ENCODE peak calls at places on chromosomes 1 and 21, in five cellular contexts. W, S, U, H and F are unnamed samples.

GRCh38 chr1:77744576-77744975 is 15.1 kb downstream of the USP33 start:
- DNase-seq in U (no peak), W (no peak), H (no peak), S (no peak), F (no peak)

GRCh38 chr1:31666290-31666963 is 21.8 kb upstream of the PEF1 start:
- DNase-seq in H (no peak), W (peak), S (no peak), U (peak), F (no peak)

GRCh38 chr1:52678961-52679897 is 18.9 kb downstream of the COA7 start:
- DNase-seq in W (no peak), S (no peak), H (no peak), U (no peak), F (no peak)

GRCh38 chr1:204171751-204172178 is 5.6 kb upstream of the REN start:
- DNase-seq in W (peak), H (no peak), U (peak), S (no peak), F (no peak)

GRCh38 chr1:112317140-112317539 is 78.9 kb upstream of the CTTNBP2NL start:
- DNase-seq in H (no peak), S (no peak), W (no peak), U (peak), F (no peak)

GRCh38 chr1:198597690-198598430 is 41.0 kb upstream of the PTPRC start:
- DNase-seq in H (no peak), U (no peak), W (no peak), S (no peak), F (no peak)

GRCh38 chr1:165842363-165843129 is 15.1 kb downstream of the UCK2 start:
- DNase-seq in W (peak), H (no peak), S (no peak), U (peak), F (no peak)

GRCh38 chr1:201530741-201531521 is 8.0 kb upstream of the NAV1 start:
- DNase-seq in U (peak), H (no peak), S (peak), W (peak), F (peak)

GRCh38 chr1:64423526-64423925 is 46.4 kb upstream of the CACHD1 start:
- DNase-seq in U (no peak), S (no peak), W (no peak), H (no peak), F (no peak)

GRCh38 chr1:81510701-81511100 is 290.0 kb upstream of the ADGRL2 start:
- DNase-seq in W (no peak), S (no peak), U (no peak), H (no peak), F (no peak)

GRCh38 chr1:1279028-1279427 is 1.2 kb upstream of the SCNN1D start:
- DNase-seq in U (no peak), H (no peak), W (no peak), S (no peak), F (no peak)

GRCh38 chr1:145908653-145909052 is 1.2 kb downstream of the ITGA10 start:
- DNase-seq in H (no peak), W (peak), U (no peak), S (no peak), F (no peak)

GRCh38 chr1:247338723-247339270 is 7.1 kb upstream of the ZNF496 start:
- DNase-seq in S (no peak), W (peak), U (no peak), H (no peak), F (no peak)

GRCh38 chr21:45509566-45510465 is 32.4 kb downstream of the SLC19A1 start:
- DNase-seq in W (no peak), S (peak), U (no peak), H (no peak), F (no peak)

GRCh38 chr1:12548279-12549105 is 69.5 kb downstream of the DHRS3 start:
- DNase-seq in H (no peak), S (no peak), W (no peak), U (no peak), F (no peak)

GRCh38 chr1:96424882-96425281 is 296.7 kb upstream of the PTBP2 start:
- DNase-seq in S (no peak), H (no peak), U (no peak), W (peak), F (no peak)

GRCh38 chr1:29469457-29469856 is 233.1 kb downstream of the PTPRU start:
- DNase-seq in H (no peak), S (no peak), U (no peak), W (no peak), F (no peak)

GRCh38 chr1:157310401-157310800 is 172.2 kb upstream of the ETV3 start:
- DNase-seq in H (no peak), S (peak), U (no peak), W (no peak), F (no peak)

GRCh38 chr1:35185200-35185599 is 7.7 kb downstream of the SFPQ start:
- DNase-seq in W (no peak), S (no peak), H (no peak), U (no peak), F (no peak)

GRCh38 chr1:81690881-81691453 is 109.8 kb upstream of the ADGRL2 start:
- DNase-seq in U (peak), S (no peak), H (no peak), W (no peak), F (no peak)

GRCh38 chr1:112672009-112672408 is 2.5 kb upstream of the MOV10 start:
- DNase-seq in H (no peak), S (no peak), U (no peak), W (no peak), F (no peak)

GRCh38 chr1:201481761-201482493 is 12.9 kb upstream of the PHLDA3 start:
- DNase-seq in H (peak), U (peak), S (peak), W (peak), F (peak)

GRCh38 chr1:177252877-177253276 is 82.1 kb downstream of the BRINP2 start:
- DNase-seq in U (no peak), W (no peak), H (no peak), S (no peak), F (no peak)

GRCh38 chr1:44484155-44484688 is 79.2 kb downstream of the RNF220 start:
- DNase-seq in S (peak), U (peak), H (peak), W (no peak), F (no peak)

GRCh38 chr1:12491691-12492090 is 126.3 kb downstream of the DHRS3 start:
- DNase-seq in U (no peak), H (no peak), W (no peak), S (no peak), F (no peak)

GRCh38 chr1:175506081-175506480 is 237.3 kb downstream of the TNR start:
- DNase-seq in U (no peak), W (no peak), S (no peak), H (no peak), F (no peak)

GRCh38 chr1:13735168-13735930 is 35.4 kb downstream of the PRDM2 start:
- DNase-seq in H (no peak), S (no peak), W (no peak), U (no peak), F (no peak)

GRCh38 chr1:54334996-54335395 is 71.2 kb downstream of the SSBP3 start:
- DNase-seq in S (no peak), U (peak), W (peak), H (no peak), F (no peak)
- H3K9ac ChIP-seq in S (no peak), U (peak), W (peak), H (no peak), F (no peak)

GRCh38 chr1:228964178-228964819 is 229.0 kb downstream of the RHOU start:
- DNase-seq in H (no peak), W (peak), U (peak), S (peak), F (no peak)
- H4K91ac ChIP-seq in H (no peak), W (peak), U (peak), S (no peak), F (no peak)

GRCh38 chr1:57325117-57325516 is 98.7 kb downstream of the DAB1 start:
- DNase-seq in H (no peak), W (no peak), S (no peak), U (no peak), F (no peak)
- H3K9ac ChIP-seq in H (no peak), W (no peak), S (no peak), U (no peak), F (no peak)

GRCh38 chr1:179719272-179719671 is 23.8 kb upstream of the FAM163A start:
- DNase-seq in H (no peak), S (no peak), W (no peak), U (no peak), F (no peak)
- H4K91ac ChIP-seq in H (no peak), S (no peak), W (no peak), U (no peak), F (no peak)

DNA sequence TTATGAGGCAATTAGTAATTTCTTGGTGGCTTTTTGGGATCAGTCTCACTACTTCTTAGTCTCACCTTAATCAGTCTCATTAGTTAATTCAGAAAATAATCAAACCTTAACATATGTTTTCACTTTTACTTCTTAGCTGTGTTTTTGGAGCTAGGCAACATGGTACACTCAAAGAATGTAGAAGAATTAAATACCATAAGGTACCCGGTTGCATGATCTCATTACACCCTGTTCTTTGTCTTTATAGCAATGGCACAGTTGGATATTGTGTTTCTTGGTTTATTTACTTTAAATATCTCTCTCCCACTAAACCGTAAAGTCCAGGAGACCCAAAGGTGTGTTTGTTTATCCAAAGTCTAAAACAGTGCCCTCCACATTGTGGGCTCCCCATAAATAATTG is 132.3 kb downstream of the TNFSF18 start:
- DNase-seq in H (no peak), W (no peak), U (no peak), S (no peak), F (no peak)
- H3K9ac ChIP-seq in H (no peak), W (no peak), U (peak), S (no peak), F (no peak)

GRCh38 chr1:218643281-218643680 is 298.1 kb downstream of the TGFB2 start:
- DNase-seq in H (no peak), S (no peak), U (no peak), W (no peak), F (no peak)
- H4K91ac ChIP-seq in H (no peak), S (no peak), U (no peak), W (no peak), F (no peak)

DNA sequence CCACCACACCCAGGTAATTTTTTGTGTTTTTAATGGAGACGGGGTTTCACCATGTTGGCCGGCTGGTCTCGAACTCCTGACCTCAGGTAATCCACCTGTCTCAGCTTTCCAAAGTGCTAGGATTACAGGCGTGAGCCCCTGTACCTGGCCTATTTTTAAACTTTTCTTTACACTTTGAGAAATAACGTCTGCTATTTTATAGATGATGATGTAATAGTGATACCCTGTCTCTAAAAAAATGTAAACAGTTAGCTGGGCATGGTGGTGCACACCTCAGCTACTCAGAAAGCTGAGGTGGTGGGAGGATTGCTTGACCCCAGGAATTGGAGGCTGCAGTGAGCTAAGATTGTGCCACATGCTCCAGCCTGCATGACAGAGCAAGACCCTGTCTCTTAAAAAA is 47.9 kb downstream of the RALGPS2 start:
- DNase-seq in S (no peak), W (no peak), U (no peak), H (no peak), F (no peak)
- H3K9ac ChIP-seq in S (no peak), W (no peak), U (no peak), H (no peak), F (no peak)